ENCODE peak calls at places on chromosomes 11 and 22, in seven cellular contexts. One of them, this sample, is unnamed.

GRCh38 chr11:69213315-69213714 is 57.6 kb downstream of the SMIM38 start:
- DNase-seq in stimulated activated CD4-positive, alpha-beta T cell treated with anti-CD3 and anti-CD28 coated beads, Interleukin-2, amount 100 ng/mL, for 48 hours: peak
- DNase-seq in uterus: no peak
- DNase-seq in anterior cingulate cortex: no peak
- DNase-seq in stimulated activated naive CD8-positive, alpha-beta T cell treated with anti-CD3 and anti-CD28 coated beads, Interleukin-15, Interleukin-2, amounts not matched to agents 100 U/mL and 50 U/mL, for 24 hours: peak
- DNase-seq in dorsolateral prefrontal cortex: no peak
- DNase-seq in right atrium auricular region: no peak
- DNase-seq in this sample: no peak

GRCh38 chr11:99366476-99366992 is 345.8 kb downstream of the CNTN5 start:
- DNase-seq in stimulated activated CD4-positive, alpha-beta T cell treated with anti-CD3 and anti-CD28 coated beads, Interleukin-2, amount 100 ng/mL, for 48 hours: no peak
- DNase-seq in uterus: no peak
- DNase-seq in anterior cingulate cortex: no peak
- DNase-seq in stimulated activated naive CD8-positive, alpha-beta T cell treated with anti-CD3 and anti-CD28 coated beads, Interleukin-15, Interleukin-2, amounts not matched to agents 100 U/mL and 50 U/mL, for 24 hours: no peak
- DNase-seq in dorsolateral prefrontal cortex: no peak
- DNase-seq in right atrium auricular region: no peak
- DNase-seq in this sample: no peak

GRCh38 chr11:45993438-45994064 is 71.1 kb downstream of the LARGE2 start:
- DNase-seq in stimulated activated CD4-positive, alpha-beta T cell treated with anti-CD3 and anti-CD28 coated beads, Interleukin-2, amount 100 ng/mL, for 48 hours: no peak
- DNase-seq in uterus: peak
- DNase-seq in anterior cingulate cortex: peak
- DNase-seq in stimulated activated naive CD8-positive, alpha-beta T cell treated with anti-CD3 and anti-CD28 coated beads, Interleukin-15, Interleukin-2, amounts not matched to agents 100 U/mL and 50 U/mL, for 24 hours: no peak
- DNase-seq in dorsolateral prefrontal cortex: peak
- DNase-seq in right atrium auricular region: no peak
- DNase-seq in this sample: no peak

GRCh38 chr11:44804449-44805151 is 77.8 kb downstream of the TSPAN18 start:
- DNase-seq in stimulated activated CD4-positive, alpha-beta T cell treated with anti-CD3 and anti-CD28 coated beads, Interleukin-2, amount 100 ng/mL, for 48 hours: no peak
- DNase-seq in uterus: peak
- DNase-seq in anterior cingulate cortex: no peak
- DNase-seq in stimulated activated naive CD8-positive, alpha-beta T cell treated with anti-CD3 and anti-CD28 coated beads, Interleukin-15, Interleukin-2, amounts not matched to agents 100 U/mL and 50 U/mL, for 24 hours: no peak
- DNase-seq in dorsolateral prefrontal cortex: no peak
- DNase-seq in right atrium auricular region: no peak
- DNase-seq in this sample: no peak

GRCh38 chr11:134655189-134655937 is 243.3 kb upstream of the B3GAT1 start:
- DNase-seq in stimulated activated CD4-positive, alpha-beta T cell treated with anti-CD3 and anti-CD28 coated beads, Interleukin-2, amount 100 ng/mL, for 48 hours: no peak
- DNase-seq in uterus: peak
- DNase-seq in anterior cingulate cortex: no peak
- DNase-seq in stimulated activated naive CD8-positive, alpha-beta T cell treated with anti-CD3 and anti-CD28 coated beads, Interleukin-15, Interleukin-2, amounts not matched to agents 100 U/mL and 50 U/mL, for 24 hours: no peak
- DNase-seq in dorsolateral prefrontal cortex: no peak
- DNase-seq in right atrium auricular region: peak
- DNase-seq in this sample: no peak

GRCh38 chr11:66962247-66962646 is 4.1 kb upstream of the PC start:
- DNase-seq in stimulated activated CD4-positive, alpha-beta T cell treated with anti-CD3 and anti-CD28 coated beads, Interleukin-2, amount 100 ng/mL, for 48 hours: no peak
- DNase-seq in uterus: no peak
- DNase-seq in anterior cingulate cortex: no peak
- DNase-seq in stimulated activated naive CD8-positive, alpha-beta T cell treated with anti-CD3 and anti-CD28 coated beads, Interleukin-15, Interleukin-2, amounts not matched to agents 100 U/mL and 50 U/mL, for 24 hours: no peak
- DNase-seq in dorsolateral prefrontal cortex: no peak
- DNase-seq in right atrium auricular region: no peak
- DNase-seq in this sample: no peak

GRCh38 chr22:39808087-39808486 is 85.5 kb downstream of the ENTHD1 start:
- DNase-seq in stimulated activated CD4-positive, alpha-beta T cell treated with anti-CD3 and anti-CD28 coated beads, Interleukin-2, amount 100 ng/mL, for 48 hours: peak
- DNase-seq in uterus: no peak
- DNase-seq in anterior cingulate cortex: no peak
- DNase-seq in stimulated activated naive CD8-positive, alpha-beta T cell treated with anti-CD3 and anti-CD28 coated beads, Interleukin-15, Interleukin-2, amounts not matched to agents 100 U/mL and 50 U/mL, for 24 hours: peak
- DNase-seq in dorsolateral prefrontal cortex: no peak
- DNase-seq in right atrium auricular region: no peak
- DNase-seq in this sample: no peak

GRCh38 chr22:46577361-46578249 is 40.2 kb upstream of the CELSR1 start:
- DNase-seq in stimulated activated CD4-positive, alpha-beta T cell treated with anti-CD3 and anti-CD28 coated beads, Interleukin-2, amount 100 ng/mL, for 48 hours: no peak
- DNase-seq in uterus: no peak
- DNase-seq in anterior cingulate cortex: no peak
- DNase-seq in stimulated activated naive CD8-positive, alpha-beta T cell treated with anti-CD3 and anti-CD28 coated beads, Interleukin-15, Interleukin-2, amounts not matched to agents 100 U/mL and 50 U/mL, for 24 hours: peak
- DNase-seq in dorsolateral prefrontal cortex: peak
- DNase-seq in right atrium auricular region: no peak
- DNase-seq in this sample: no peak

GRCh38 chr11:1562469-1563148 is 9.5 kb downstream of the DUSP8 start:
- DNase-seq in stimulated activated CD4-positive, alpha-beta T cell treated with anti-CD3 and anti-CD28 coated beads, Interleukin-2, amount 100 ng/mL, for 48 hours: no peak
- DNase-seq in uterus: no peak
- DNase-seq in anterior cingulate cortex: no peak
- DNase-seq in stimulated activated naive CD8-positive, alpha-beta T cell treated with anti-CD3 and anti-CD28 coated beads, Interleukin-15, Interleukin-2, amounts not matched to agents 100 U/mL and 50 U/mL, for 24 hours: no peak
- DNase-seq in dorsolateral prefrontal cortex: no peak
- DNase-seq in right atrium auricular region: no peak
- DNase-seq in this sample: no peak

GRCh38 chr22:22948651-22949611 is 61.3 kb downstream of the IGLL5 start:
- DNase-seq in stimulated activated CD4-positive, alpha-beta T cell treated with anti-CD3 and anti-CD28 coated beads, Interleukin-2, amount 100 ng/mL, for 48 hours: no peak
- DNase-seq in uterus: no peak
- DNase-seq in anterior cingulate cortex: no peak
- DNase-seq in stimulated activated naive CD8-positive, alpha-beta T cell treated with anti-CD3 and anti-CD28 coated beads, Interleukin-15, Interleukin-2, amounts not matched to agents 100 U/mL and 50 U/mL, for 24 hours: no peak
- DNase-seq in dorsolateral prefrontal cortex: no peak
- DNase-seq in right atrium auricular region: peak
- DNase-seq in this sample: no peak

GRCh38 chr11:92794783-92795182 is 174.7 kb upstream of the MTNR1B start:
- DNase-seq in stimulated activated CD4-positive, alpha-beta T cell treated with anti-CD3 and anti-CD28 coated beads, Interleukin-2, amount 100 ng/mL, for 48 hours: no peak
- DNase-seq in uterus: no peak
- DNase-seq in anterior cingulate cortex: no peak
- DNase-seq in stimulated activated naive CD8-positive, alpha-beta T cell treated with anti-CD3 and anti-CD28 coated beads, Interleukin-15, Interleukin-2, amounts not matched to agents 100 U/mL and 50 U/mL, for 24 hours: no peak
- DNase-seq in dorsolateral prefrontal cortex: no peak
- DNase-seq in right atrium auricular region: no peak
- DNase-seq in this sample: no peak

GRCh38 chr11:20873054-20873453 is 203.7 kb downstream of the NELL1 start:
- DNase-seq in stimulated activated CD4-positive, alpha-beta T cell treated with anti-CD3 and anti-CD28 coated beads, Interleukin-2, amount 100 ng/mL, for 48 hours: no peak
- DNase-seq in uterus: no peak
- DNase-seq in anterior cingulate cortex: no peak
- DNase-seq in stimulated activated naive CD8-positive, alpha-beta T cell treated with anti-CD3 and anti-CD28 coated beads, Interleukin-15, Interleukin-2, amounts not matched to agents 100 U/mL and 50 U/mL, for 24 hours: no peak
- DNase-seq in dorsolateral prefrontal cortex: no peak
- DNase-seq in right atrium auricular region: no peak
- DNase-seq in this sample: no peak

GRCh38 chr11:64100345-64100744 is 64.6 kb downstream of the FLRT1 start:
- DNase-seq in stimulated activated CD4-positive, alpha-beta T cell treated with anti-CD3 and anti-CD28 coated beads, Interleukin-2, amount 100 ng/mL, for 48 hours: no peak
- DNase-seq in uterus: no peak
- DNase-seq in anterior cingulate cortex: no peak
- DNase-seq in stimulated activated naive CD8-positive, alpha-beta T cell treated with anti-CD3 and anti-CD28 coated beads, Interleukin-15, Interleukin-2, amounts not matched to agents 100 U/mL and 50 U/mL, for 24 hours: no peak
- DNase-seq in dorsolateral prefrontal cortex: no peak
- DNase-seq in right atrium auricular region: no peak
- DNase-seq in this sample: no peak

GRCh38 chr22:33302049-33302545 is 243.9 kb upstream of the SYN3 start:
- DNase-seq in stimulated activated CD4-positive, alpha-beta T cell treated with anti-CD3 and anti-CD28 coated beads, Interleukin-2, amount 100 ng/mL, for 48 hours: peak
- DNase-seq in uterus: peak
- DNase-seq in anterior cingulate cortex: peak
- DNase-seq in stimulated activated naive CD8-positive, alpha-beta T cell treated with anti-CD3 and anti-CD28 coated beads, Interleukin-15, Interleukin-2, amounts not matched to agents 100 U/mL and 50 U/mL, for 24 hours: peak
- DNase-seq in dorsolateral prefrontal cortex: peak
- DNase-seq in right atrium auricular region: peak
- DNase-seq in this sample: peak

GRCh38 chr22:43377486-43377995 is 34.3 kb upstream of the MPPED1 start:
- DNase-seq in stimulated activated CD4-positive, alpha-beta T cell treated with anti-CD3 and anti-CD28 coated beads, Interleukin-2, amount 100 ng/mL, for 48 hours: no peak
- DNase-seq in uterus: no peak
- DNase-seq in anterior cingulate cortex: no peak
- DNase-seq in stimulated activated naive CD8-positive, alpha-beta T cell treated with anti-CD3 and anti-CD28 coated beads, Interleukin-15, Interleukin-2, amounts not matched to agents 100 U/mL and 50 U/mL, for 24 hours: no peak
- DNase-seq in dorsolateral prefrontal cortex: no peak
- DNase-seq in right atrium auricular region: no peak
- DNase-seq in this sample: no peak

This sample was measured in Panc1.